ENCODE peak calls at places on chromosomes 3 and 15, in eight cellular contexts. B is body of pancreas, T is IMR-90, R is ovary, S is cardiac fibroblast, D is type B pancreatic cell, Z is WTC11, M is H9. X is an unnamed sample.

GRCh38 chr3:33128706-33129105 is 14.9 kb downstream of the CRTAP start:
- DNase-seq in R (no peak), S (no peak), Z (no peak), B (no peak), D (no peak), M (no peak), T (peak), X (peak)

GRCh38 chr15:79310612-79310984 is 314 bp upstream of the TMED3 start:
- DNase-seq in Z (no peak), T (peak), S (peak), M (no peak), B (no peak), D (no peak), R (no peak), X (no peak)

GRCh38 chr3:193869221-193870201 is 266.4 kb upstream of the HES1 start:
- DNase-seq in T (peak), S (peak), M (peak), B (no peak), R (peak), D (no peak), Z (peak), X (peak)

GRCh38 chr3:133256787-133257483 is 142.9 kb upstream of the BFSP2 start:
- DNase-seq in Z (no peak), R (no peak), D (no peak), T (no peak), S (peak), M (no peak), B (no peak), X (no peak)

GRCh38 chr3:171441381-171441780 is 18.8 kb downstream of the TNIK start:
- DNase-seq in B (no peak), D (no peak), T (no peak), Z (no peak), S (peak), R (no peak), M (no peak), X (no peak)

GRCh38 chr3:149909923-149910322 is 60.8 kb downstream of the PFN2 start:
- DNase-seq in T (no peak), D (no peak), R (no peak), Z (no peak), M (no peak), B (no peak), S (no peak), X (no peak)

GRCh38 chr3:139506792-139507191 is 30.5 kb upstream of the RBP2 start:
- DNase-seq in B (no peak), R (no peak), T (no peak), S (no peak), D (no peak), M (peak), Z (no peak), X (no peak)

GRCh38 chr3:61108247-61109019 is 142.8 kb downstream of the FHIT start:
- DNase-seq in D (no peak), T (no peak), M (no peak), B (no peak), Z (no peak), R (no peak), S (no peak), X (no peak)

GRCh38 chr3:78035020-78035660 is 995.2 kb downstream of the ROBO2 start:
- DNase-seq in B (no peak), D (no peak), S (no peak), T (no peak), R (no peak), M (no peak), Z (no peak), X (no peak)

GRCh38 chr15:48899793-48900192 is 21.9 kb downstream of the EID1 start:
- DNase-seq in S (no peak), Z (no peak), T (peak), R (no peak), B (no peak), M (no peak), D (no peak), X (no peak)

GRCh38 chr3:16767006-16767405 is 117.7 kb upstream of the PLCL2 start:
- DNase-seq in B (no peak), M (peak), T (no peak), S (no peak), Z (no peak), R (no peak), D (no peak), X (no peak)
- TF ChIP-seq CTCF in B (no peak), M (peak), T (no peak), S (peak), Z (no peak), R (no peak), D (no peak), X (no peak)

GRCh38 chr3:160449660-160450598 is at the start of gene TRIM59:
- DNase-seq in R (peak), Z (peak), S (peak), M (peak), D (peak), B (peak), T (peak), X (peak)
- TF ChIP-seq CTCF in R (no peak), Z (no peak), S (no peak), M (no peak), D (peak), B (no peak), T (no peak), X (peak)

GRCh38 chr3:166052440-166052839 is 215.2 kb upstream of the BCHE start:
- DNase-seq in S (no peak), M (peak), R (no peak), T (no peak), B (no peak), D (no peak), Z (no peak), X (no peak)
- TF ChIP-seq CTCF in S (no peak), M (peak), R (no peak), T (no peak), B (no peak), D (no peak), Z (peak), X (no peak)

GRCh38 chr3:130539005-130539404 is 22.0 kb downstream of the COL6A6 start:
- DNase-seq in R (no peak), S (peak), Z (peak), T (peak), B (peak), M (peak), D (no peak), X (no peak)
- TF ChIP-seq CTCF in R (no peak), S (peak), Z (peak), T (peak), B (peak), M (peak), D (peak), X (peak)

GRCh38 chr3:27253391-27253790 is 115.8 kb downstream of the NEK10 start:
- DNase-seq in T (no peak), B (no peak), D (no peak), S (no peak), R (no peak), Z (no peak), M (no peak), X (no peak)
- TF ChIP-seq CTCF in T (no peak), B (no peak), D (no peak), S (no peak), R (no peak), Z (no peak), M (no peak), X (no peak)